ENCODE peak calls at places on chromosomes 12 and 14, in nine cellular contexts. X is endodermal cell, S is heart right ventricle, G is thoracic aorta, C is upper lobe of right lung, N is kidney epithelial cell, B is left lung, F is HepG2, A is heart left ventricle. P is an unnamed sample.

GRCh38 chr12:6241495-6241894 is 41.3 kb downstream of the CD9 start:
- DNase-seq in X (no peak), S (peak; percentile 85), G (no peak), C (peak; percentile 88), N (no peak), B (peak; percentile 84), F (no peak), A (peak; percentile 84), P (no peak)

GRCh38 chr12:85866929-85867776 is 6.9 kb upstream of the NTS start:
- DNase-seq in X (peak; percentile 63), S (peak; percentile 41), G (no peak), C (no peak), N (peak; percentile 19), B (no peak), F (peak; percentile 48), A (peak; percentile 25), P (peak; percentile 18)

GRCh38 chr14:25110101-25110500 is 60.2 kb upstream of the STXBP6 start:
- DNase-seq in X (no peak), S (no peak), G (no peak), C (no peak), N (no peak), B (no peak), F (no peak), A (no peak), P (no peak)

GRCh38 chr12:72228424-72228823 is 43.7 kb upstream of the TRHDE start:
- DNase-seq in X (no peak), S (no peak), G (no peak), C (no peak), N (no peak), B (no peak), F (no peak), A (no peak), P (no peak)

GRCh38 chr14:93316716-93317115 is 16.1 kb downstream of the BTBD7 start:
- DNase-seq in X (no peak), S (no peak), G (no peak), C (no peak), N (no peak), B (no peak), F (no peak), A (no peak), P (no peak)

GRCh38 chr12:12534134-12534866 is 28.4 kb downstream of the DUSP16 start:
- DNase-seq in X (no peak), S (peak; percentile 17), G (no peak), C (no peak), N (no peak), B (no peak), F (peak; percentile 19), A (no peak), P (no peak)

GRCh38 chr12:124853781-124854636 is 9.7 kb downstream of the SCARB1 start:
- DNase-seq in X (peak; percentile 60), S (no peak), G (no peak), C (no peak), N (no peak), B (no peak), F (peak; percentile 60), A (no peak), P (no peak)

GRCh38 chr14:61471297-61471980 is 150.1 kb downstream of the PRKCH start:
- DNase-seq in X (no peak), S (peak; percentile 31), G (no peak), C (no peak), N (no peak), B (no peak), F (no peak), A (no peak), P (no peak)

GRCh38 chr12:19130224-19131019 is 889 bp downstream of the PLEKHA5 start:
- DNase-seq in X (peak; percentile 92), S (peak; percentile 25), G (no peak), C (peak; percentile 71), N (no peak), B (peak; percentile 85), F (no peak), A (peak; percentile 38), P (no peak)

GRCh38 chr12:8026282-8026637 is 6.3 kb upstream of the FOXJ2 start:
- DNase-seq in X (no peak), S (no peak), G (no peak), C (no peak), N (no peak), B (no peak), F (no peak), A (no peak), P (no peak)

GRCh38 chr14:68718033-68718725 is 74.7 kb downstream of the ZFP36L1 start:
- DNase-seq in X (peak; percentile 64), S (no peak), G (no peak), C (no peak), N (no peak), B (no peak), F (no peak), A (no peak), P (peak; percentile 54)

GRCh38 chr14:50667491-50668007 is 557 bp downstream of the SAV1 start:
- DNase-seq in X (peak; percentile 84), S (no peak), G (no peak), C (no peak), N (no peak), B (no peak), F (no peak), A (no peak), P (no peak)

GRCh38 chr14:20823859-20824258 is 21.2 kb upstream of the RNASE1 start:
- DNase-seq in X (peak; percentile 9), S (no peak), G (no peak), C (no peak), N (no peak), B (no peak), F (no peak), A (no peak), P (no peak)

GRCh38 chr12:74747305-74747704 is 209.7 kb downstream of the ATXN7L3B start:
- DNase-seq in X (no peak), S (no peak), G (no peak), C (no peak), N (peak; percentile 16), B (no peak), F (no peak), A (no peak), P (no peak)

GRCh38 chr12:122880668-122881067 is 15.3 kb downstream of the VPS37B start:
- DNase-seq in X (peak; percentile 80), S (no peak), G (no peak), C (no peak), N (peak; percentile 42), B (no peak), F (peak; percentile 47), A (no peak), P (no peak)
- H3K27me3 ChIP-seq in X (peaks cover 20% of the 10 kb centered on the region), S (no peaks in the 10 kb centered on the region), G (no peaks in the 10 kb centered on the region), C (no peaks in the 10 kb centered on the region), N (no peaks in the 10 kb centered on the region), B (no peaks in the 10 kb centered on the region), F (no peaks in the 10 kb centered on the region), A (no peaks in the 10 kb centered on the region), P (no peaks in the 10 kb centered on the region)

GRCh38 chr12:53698948-53699672 is 23.2 kb upstream of the ATP5MC2 start:
- DNase-seq in X (no peak), S (no peak), G (no peak), C (no peak), N (no peak), B (no peak), F (no peak), A (no peak), P (no peak)
- H3K27me3 ChIP-seq in X (peaks cover 95% of the 10 kb centered on the region), S (peaks cover 98% of the 10 kb centered on the region), G (peaks cover 10% of the 10 kb centered on the region), C (peaks cover 81% of the 10 kb centered on the region), N (peaks cover 46% of the 10 kb centered on the region), B (peaks cover 55% of the 10 kb centered on the region), F (peaks cover 61% of the 10 kb centered on the region), A (peaks cover 72% of the 10 kb centered on the region), P (peaks cover 52% of the 10 kb centered on the region)

GRCh38 chr14:33586806-33587205 is 364.1 kb downstream of the EGLN3 start:
- DNase-seq in X (no peak), S (no peak), G (no peak), C (no peak), N (no peak), B (no peak), F (no peak), A (no peak), P (no peak)

GRCh38 chr14:33589334-33589733 is 361.5 kb downstream of the EGLN3 start:
- DNase-seq in X (no peak), S (no peak), G (no peak), C (no peak), N (peak; percentile 82), B (no peak), F (no peak), A (no peak), P (no peak)

GRCh38 chr14:33590891-33591630 is 359.8 kb downstream of the EGLN3 start:
- DNase-seq in X (no peak), S (no peak), G (no peak), C (no peak), N (no peak), B (no peak), F (no peak), A (no peak), P (no peak)

GRCh38 chr14:33587761-33588160 is 363.1 kb downstream of the EGLN3 start:
- DNase-seq in X (no peak), S (no peak), G (no peak), C (no peak), N (no peak), B (no peak), F (no peak), A (no peak), P (no peak)

GRCh38 chr14:33588771-33589170 is 362.1 kb downstream of the EGLN3 start:
- DNase-seq in X (no peak), S (no peak), G (no peak), C (no peak), N (no peak), B (no peak), F (no peak), A (no peak), P (no peak)
- H3K27me3 ChIP-seq in X (no peaks in the 10 kb centered on the region), S (no peaks in the 10 kb centered on the region), G (no peaks in the 10 kb centered on the region), C (no peaks in the 10 kb centered on the region), N (no peaks in the 10 kb centered on the region), B (no peaks in the 10 kb centered on the region), F (no peaks in the 10 kb centered on the region), A (no peaks in the 10 kb centered on the region), P (no peaks in the 10 kb centered on the region)

GRCh38 chr12:132536102-132536876 is 46.3 kb downstream of the FBRSL1 start:
- DNase-seq in X (no peak), S (no peak), G (no peak), C (no peak), N (no peak), B (no peak), F (no peak), A (no peak), P (no peak)

GRCh38 chr12:132534076-132534475 is 44.1 kb downstream of the FBRSL1 start:
- DNase-seq in X (no peak), S (no peak), G (no peak), C (no peak), N (no peak), B (no peak), F (no peak), A (no peak), P (no peak)

GRCh38 chr12:132535046-132535445 is 45.1 kb downstream of the FBRSL1 start:
- DNase-seq in X (no peak), S (no peak), G (no peak), C (no peak), N (no peak), B (no peak), F (no peak), A (no peak), P (no peak)

GRCh38 chr12:132530851-132531250 is 40.9 kb downstream of the FBRSL1 start:
- DNase-seq in X (no peak), S (no peak), G (no peak), C (no peak), N (no peak), B (no peak), F (no peak), A (no peak), P (no peak)

GRCh38 chr12:132533584-132533958 is 43.6 kb downstream of the FBRSL1 start:
- DNase-seq in X (no peak), S (no peak), G (no peak), C (no peak), N (no peak), B (no peak), F (no peak), A (no peak), P (no peak)
- H3K27me3 ChIP-seq in X (no peaks in the 10 kb centered on the region), S (no peaks in the 10 kb centered on the region), G (no peaks in the 10 kb centered on the region), C (no peaks in the 10 kb centered on the region), N (no peaks in the 10 kb centered on the region), B (no peaks in the 10 kb centered on the region), F (no peaks in the 10 kb centered on the region), A (no peaks in the 10 kb centered on the region), P (no peaks in the 10 kb centered on the region)

P was measured in CD4-positive, CD25-positive, alpha-beta regulatory T cell.